ENCODE peak calls at places on chromosomes 16 and 17, in nine cellular contexts. O is endothelial cell of umbilical vein; C is aorta; Y is CD8-positive, alpha-beta T cell; D is adrenal gland; J is effector memory CD4-positive, alpha-beta T cell; Q is cardiac muscle cell; I is brain microvascular endothelial cell; V is CD8-positive, alpha-beta memory T cell. Z is an unnamed sample.

GRCh38 chr17:77393274-77393600 is 252.5 kb downstream of the SEC14L1 start:
- DNase-seq in J (no peak), Q (no peak), C (no peak), Y (no peak), D (no peak), I (no peak), V (no peak), O (no peak), Z (no peak)

GRCh38 chr17:80045703-80046102 is 9.3 kb downstream of the CCDC40 start:
- DNase-seq in C (no peak), I (no peak), Q (no peak), Y (no peak), D (no peak), V (no peak), O (no peak), J (no peak), Z (no peak)

GRCh38 chr16:65123846-65124513 is 2.1 kb upstream of the CDH11 start:
- DNase-seq in D (no peak), O (no peak), C (no peak), V (no peak), Q (no peak), I (no peak), J (no peak), Y (no peak), Z (no peak)

GRCh38 chr16:2476741-2477140 is 1.8 kb downstream of the TBC1D24 start:
- DNase-seq in V (no peak), C (no peak), J (no peak), O (no peak), Q (no peak), I (no peak), D (no peak), Y (no peak), Z (no peak)

GRCh38 chr17:82927661-82928601 is 88.1 kb upstream of the ZNF750 start:
- DNase-seq in C (peak; percentile 71), J (no peak), V (peak; percentile 37), Y (no peak), I (no peak), Q (no peak), D (no peak), O (no peak), Z (no peak)

GRCh38 chr17:31919802-31920525 is 16.8 kb upstream of the SUZ12 start:
- DNase-seq in Q (peak; percentile 41), V (no peak), O (no peak), Y (no peak), C (no peak), J (no peak), I (no peak), D (no peak), Z (peak; percentile 26)

GRCh38 chr17:80531400-80531799 is 13.2 kb upstream of the RPTOR start:
- DNase-seq in Y (no peak), O (no peak), C (no peak), Q (no peak), J (no peak), I (no peak), V (no peak), D (no peak), Z (no peak)

GRCh38 chr17:41676058-41676419 is 12.6 kb upstream of the EIF1 start:
- DNase-seq in Q (no peak), D (no peak), J (no peak), V (no peak), O (no peak), I (no peak), C (no peak), Y (no peak), Z (no peak)

GRCh38 chr17:29292071-29292991 is 1.6 kb downstream of the NUFIP2 start:
- DNase-seq in D (peak; percentile 63), J (peak; percentile 46), C (peak; percentile 87), V (peak; percentile 79), I (no peak), Y (peak; percentile 65), O (peak; percentile 46), Q (peak; percentile 62), Z (peak; percentile 75)

GRCh38 chr17:57466042-57466471 is 209.7 kb downstream of the MSI2 start:
- DNase-seq in Q (no peak), Y (no peak), C (no peak), V (no peak), O (no peak), I (no peak), J (no peak), D (no peak), Z (no peak)

GRCh38 chr17:30905742-30906100 is 317 bp downstream of the TEFM start:
- DNase-seq in Y (peak; percentile 9), J (no peak), V (no peak), D (no peak), C (peak; percentile 64), O (peak; percentile 31), I (peak; percentile 22), Q (peak; percentile 10), Z (no peak)

GRCh38 chr16:29662729-29663019 is 373 bp upstream of the SPN start:
- DNase-seq in J (peak; percentile 46), O (no peak), I (no peak), D (no peak), Y (peak; percentile 57), C (no peak), V (peak; percentile 77), Q (no peak), Z (no peak)
- H3K27ac ChIP-seq in J (peak overlapping the region; percentile 88), O (no peak overlapping the region), I (no peak overlapping the region), D (no peak overlapping the region), Y (peak overlapping the region; percentile 65), C (no peak overlapping the region), V (peak overlapping the region; percentile 77), Q (no peak overlapping the region), Z (no peak overlapping the region)

GRCh38 chr17:44374306-44375195 is 10.9 kb upstream of the FAM171A2 start:
- DNase-seq in Y (no peak), C (peak; percentile 57), V (no peak), I (no peak), Q (no peak), D (no peak), J (no peak), O (no peak), Z (no peak)

GRCh38 chr17:44376779-44377178 is 12.7 kb downstream of the ITGA2B start:
- DNase-seq in O (no peak), Q (no peak), V (no peak), Y (no peak), C (peak; percentile 48), I (no peak), J (no peak), D (no peak), Z (no peak)

GRCh38 chr17:44378171-44378705 is 11.2 kb downstream of the ITGA2B start:
- DNase-seq in C (peak; percentile 68), I (no peak), V (no peak), O (no peak), D (no peak), J (no peak), Q (no peak), Y (no peak), Z (no peak)

GRCh38 chr17:44376124-44376523 is 12.5 kb upstream of the FAM171A2 start:
- DNase-seq in C (peak; percentile 75), I (peak; percentile 18), Y (no peak), J (no peak), V (no peak), Q (peak; percentile 65), O (peak; percentile 24), D (peak; percentile 64), Z (no peak)

GRCh38 chr17:44375196-44376017 is 11.8 kb upstream of the FAM171A2 start:
- DNase-seq in I (no peak), D (no peak), O (no peak), V (no peak), Y (no peak), Q (no peak), C (peak; percentile 62), J (no peak), Z (no peak)
- H3K27ac ChIP-seq in I (no peak overlapping the region), D (no peak overlapping the region), O (no peak overlapping the region), V (no peak overlapping the region), Y (no peak overlapping the region), Q (no peak overlapping the region), C (no peak overlapping the region), J (no peak overlapping the region), Z (no peak overlapping the region)

DNA sequence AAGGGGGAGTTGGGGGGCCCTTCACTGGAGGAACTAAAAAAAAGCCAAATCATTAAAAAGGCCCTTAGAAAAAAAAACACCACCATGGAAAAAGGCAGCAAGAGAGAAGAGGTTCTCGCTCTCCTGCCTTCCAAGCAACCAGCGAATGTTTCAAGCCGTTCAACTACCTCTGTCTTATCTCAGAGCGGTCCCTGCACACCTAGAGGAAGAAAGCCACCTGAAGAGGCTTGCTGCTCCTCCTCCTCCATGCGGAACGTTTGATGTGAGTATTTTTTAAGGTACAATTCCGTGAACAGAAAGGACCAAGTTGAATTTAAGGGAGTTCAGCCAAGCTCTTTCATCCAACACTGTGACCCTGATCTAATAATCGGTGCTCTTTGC is 9.2 kb downstream of the NXN start:
- DNase-seq in D (no peak), Q (no peak), V (no peak), Y (no peak), I (no peak), O (no peak), C (no peak), J (no peak), Z (no peak)
- H3K27ac ChIP-seq in D (no peak overlapping the region), Q (peak overlapping the region; percentile 89), V (no peak overlapping the region), Y (no peak overlapping the region), I (no peak overlapping the region), O (no peak overlapping the region), C (no peak overlapping the region), J (no peak overlapping the region), Z (no peak overlapping the region)

GRCh38 chr17:50200447-50201225 is 795 bp downstream of the COL1A1 start:
- DNase-seq in J (peak; percentile 69), Y (peak; percentile 80), I (peak; percentile 78), Q (peak; percentile 97), O (peak; percentile 68), C (peak; percentile 98), V (peak; percentile 83), D (peak; percentile 84), Z (peak; percentile 41)

GRCh38 chr17:50198026-50198669 is 3.3 kb downstream of the COL1A1 start:
- DNase-seq in I (no peak), V (peak; percentile 69), Q (peak; percentile 79), C (peak; percentile 80), J (peak; percentile 22), D (no peak), Y (peak; percentile 68), O (peak; percentile 64), Z (peak; percentile 47)

GRCh38 chr17:50199211-50199633 is 2.2 kb downstream of the COL1A1 start:
- DNase-seq in J (no peak), O (no peak), Q (peak; percentile 36), Y (no peak), I (no peak), D (no peak), V (no peak), C (peak; percentile 76), Z (no peak)

GRCh38 chr17:50201226-50201854 is at the start of gene COL1A1:
- DNase-seq in C (peak; percentile 92), D (peak; percentile 52), Q (peak; percentile 93), J (no peak), V (no peak), I (peak; percentile 90), Y (no peak), O (no peak), Z (no peak)

DNA sequence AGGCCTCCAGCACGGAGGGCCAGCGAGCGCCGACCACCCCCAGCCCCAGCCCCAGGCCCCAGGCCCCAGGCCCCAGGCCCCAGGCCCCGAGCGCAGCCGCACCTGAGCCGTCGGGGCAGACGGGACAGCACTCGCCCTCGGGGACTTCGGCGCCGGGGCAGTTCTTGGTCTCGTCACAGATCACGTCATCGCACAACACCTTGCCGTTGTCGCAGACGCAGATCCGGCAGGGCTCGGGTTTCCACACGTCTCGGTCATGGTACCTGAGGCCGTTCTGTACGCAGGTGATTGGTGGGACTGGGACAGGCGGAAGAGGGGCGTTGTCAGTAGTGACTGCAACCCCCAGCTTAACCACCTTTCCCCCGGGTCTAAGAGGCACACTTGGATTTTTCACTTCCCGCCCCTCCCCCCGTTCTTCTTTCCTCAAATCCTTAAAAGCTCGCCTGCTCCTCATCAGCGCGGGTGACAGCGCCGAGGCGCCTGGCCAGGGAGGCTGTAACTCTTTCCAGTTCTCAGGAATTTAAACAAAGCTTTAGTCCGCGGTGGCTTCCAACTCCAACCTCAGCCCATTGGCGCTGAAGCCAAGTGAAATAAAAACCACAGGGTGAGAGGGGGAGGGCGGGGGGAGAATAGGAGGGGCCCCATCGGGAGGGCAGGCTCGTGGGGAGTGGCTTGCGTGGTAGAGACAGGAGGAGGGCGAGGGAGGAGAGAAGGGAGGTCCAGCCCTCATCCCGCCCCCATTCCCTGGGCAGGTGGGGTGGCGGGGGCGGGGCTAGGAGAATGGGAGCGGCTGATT is 1.6 kb downstream of the COL1A1 start:
- DNase-seq in Y (peak; percentile 79), I (peak; percentile 88), D (peak; percentile 91), C (peak; percentile 96), J (peak; percentile 73), V (peak; percentile 86), Q (peak; percentile 99), O (peak; percentile 62), Z (peak; percentile 33)
- H3K27ac ChIP-seq in Y (no peak overlapping the region), I (peak overlapping the region; percentile 98), D (peak overlapping the region; percentile 88), C (peak overlapping the region; percentile 85), J (peak overlapping the region; percentile 45), V (no peak overlapping the region), Q (peak overlapping the region; percentile 93), O (no peak overlapping the region), Z (no peak overlapping the region)

Z was measured in caudate nucleus.